ENCODE peak calls at places on chromosome 15, in eight cellular contexts. W, H, A, T, L, B, P and M are unnamed samples.

GRCh38 chr15:40881351-40881750 is 7.3 kb upstream of the RHOV start:
- DNase-seq in T (no peak), B (no peak), P (no peak), A (no peak), W (no peak), L (no peak), H (no peak), M (no peak)

GRCh38 chr15:36798366-36798765 is 218.9 kb downstream of the CDIN1 start:
- DNase-seq in P (no peak), T (no peak), H (no peak), W (no peak), B (no peak), A (no peak), L (no peak), M (peak; percentile 34)

GRCh38 chr15:55407631-55407948 is 569 bp downstream of the CCPG1 start:
- DNase-seq in H (no peak), T (no peak), W (no peak), L (peak; percentile 34), A (no peak), P (peak; percentile 17), B (no peak), M (no peak)

GRCh38 chr15:97566957-97567356 is 393.5 kb upstream of the ARRDC4 start:
- DNase-seq in B (no peak), P (no peak), W (no peak), H (no peak), L (no peak), A (no peak), T (no peak), M (no peak)

GRCh38 chr15:70170096-70170699 is 72.5 kb upstream of the TLE3 start:
- DNase-seq in A (no peak), L (no peak), P (no peak), T (no peak), W (no peak), H (no peak), B (no peak), M (no peak)

GRCh38 chr15:56683925-56684324 is 49.4 kb downstream of the ZNF280D start:
- DNase-seq in T (no peak), W (no peak), L (no peak), P (no peak), H (no peak), B (no peak), A (no peak), M (no peak)

GRCh38 chr15:82655606-82656005 is 8.4 kb upstream of the CPEB1 start:
- DNase-seq in H (no peak), B (no peak), L (no peak), P (no peak), A (no peak), W (no peak), T (no peak), M (no peak)

GRCh38 chr15:51649659-51650521 is 27.3 kb upstream of the DMXL2 start:
- DNase-seq in B (peak; percentile 56), T (no peak), A (peak; percentile 53), W (peak; percentile 64), L (peak; percentile 83), P (peak; percentile 65), H (peak; percentile 63), M (peak; percentile 9)

GRCh38 chr15:99437315-99438221 is 128.2 kb upstream of the MEF2A start:
- DNase-seq in H (no peak), A (no peak), W (no peak), L (no peak), B (no peak), T (no peak), P (no peak), M (no peak)

GRCh38 chr15:38944551-38944950 is 379.9 kb upstream of the RASGRP1 start:
- DNase-seq in B (no peak), T (no peak), H (no peak), A (no peak), L (no peak), W (no peak), P (no peak), M (no peak)

GRCh38 chr15:36484038-36484778 is 95.2 kb upstream of the CDIN1 start:
- DNase-seq in B (no peak), P (no peak), L (no peak), W (no peak), T (no peak), H (no peak), A (no peak), M (no peak)

GRCh38 chr15:48803877-48804276 is 7.0 kb downstream of the CEP152 start:
- DNase-seq in T (no peak), H (no peak), B (no peak), L (peak; percentile 46), W (no peak), P (no peak), A (peak; percentile 6), M (no peak)